ENCODE peak calls at places on chromosomes 7 and 10, in four cellular contexts. A is dorsolateral prefrontal cortex, P is GM06990, C is lower lobe of right lung. N is an unnamed sample.

GRCh38 chr7:28405662-28406061 is 6.7 kb upstream of the CREB5 start:
- DNase-seq in P (no peak), A (no peak), C (no peak), N (no peak)

GRCh38 chr7:25009271-25009670 is 29.3 kb upstream of the OSBPL3 start:
- DNase-seq in A (no peak), C (no peak), P (no peak), N (no peak)

GRCh38 chr7:47884675-47885074 is 63.6 kb downstream of the PKD1L1 start:
- DNase-seq in P (no peak), A (no peak), C (no peak), N (no peak)

GRCh38 chr10:110820321-110820814 is 51.4 kb upstream of the PDCD4 start:
- DNase-seq in C (no peak), A (peak), P (no peak), N (no peak)

GRCh38 chr7:111914287-111914686 is 291.9 kb downstream of the DOCK4 start:
- DNase-seq in A (no peak), C (no peak), P (no peak), N (no peak)

GRCh38 chr7:95581446-95581845 is 14.9 kb downstream of the PDK4 start:
- DNase-seq in C (no peak), A (no peak), P (no peak), N (no peak)

GRCh38 chr10:112758961-112759360 is 191.1 kb upstream of the TCF7L2 start:
- DNase-seq in C (no peak), P (no peak), A (no peak), N (no peak)

GRCh38 chr10:101843032-101843991 is at the start of gene KCNIP2:
- DNase-seq in A (no peak), C (peak), P (peak), N (peak)

GRCh38 chr7:40527723-40528122 is 392.9 kb downstream of the SUGCT start:
- DNase-seq in A (no peak), C (no peak), P (no peak), N (no peak)

GRCh38 chr10:62323751-62324150 is 50.4 kb upstream of the ZNF365 start:
- DNase-seq in C (no peak), A (no peak), P (no peak), N (no peak)

GRCh38 chr10:78335691-78336401 is 302.2 kb downstream of the RPS24 start:
- DNase-seq in C (no peak), A (no peak), P (no peak), N (no peak)

GRCh38 chr10:31929986-31930675 is 1.5 kb upstream of the ARHGAP12 start:
- DNase-seq in A (no peak), P (peak), C (no peak), N (no peak)

GRCh38 chr7:55180821-55181542 is 162.2 kb downstream of the EGFR start:
- DNase-seq in A (no peak), P (no peak), C (no peak), N (no peak)

GRCh38 chr7:157678503-157678902 is 341.7 kb downstream of the DNAJB6 start:
- DNase-seq in A (no peak), P (no peak), C (no peak), N (no peak)

GRCh38 chr7:143901360-143901709 is 641 bp downstream of the TCAF1 start:
- DNase-seq in P (no peak), C (peak), A (no peak), N (no peak)

GRCh38 chr10:103493911-103494877 is 689 bp downstream of the NEURL1 start:
- DNase-seq in C (no peak), A (no peak), P (peak), N (no peak)

GRCh38 chr10:38050212-38050611 is 39.7 kb downstream of the ZNF33A start:
- DNase-seq in P (no peak), A (no peak), C (no peak), N (no peak)

GRCh38 chr10:92761576-92761975 is 71.8 kb downstream of the HHEX start:
- DNase-seq in A (no peak), P (no peak), C (no peak), N (no peak)

GRCh38 chr10:28719789-28720436 is 42.6 kb downstream of the BAMBI start:
- DNase-seq in A (no peak), C (no peak), P (no peak), N (no peak)

GRCh38 chr7:252981-253380 is 37.0 kb upstream of the FOXL3 start:
- DNase-seq in A (no peak), C (no peak), P (no peak), N (no peak)

GRCh38 chr7:82507365-82507975 is 63.9 kb upstream of the CACNA2D1 start:
- DNase-seq in A (no peak), C (no peak), P (no peak), N (no peak)

GRCh38 chr10:25639646-25640045 is 294.4 kb upstream of the MYO3A start:
- DNase-seq in A (no peak), P (no peak), C (no peak), N (no peak)
- TF ChIP-seq CTCF in A (no peak), P (no peak), C (no peak), N (no peak)

DNA sequence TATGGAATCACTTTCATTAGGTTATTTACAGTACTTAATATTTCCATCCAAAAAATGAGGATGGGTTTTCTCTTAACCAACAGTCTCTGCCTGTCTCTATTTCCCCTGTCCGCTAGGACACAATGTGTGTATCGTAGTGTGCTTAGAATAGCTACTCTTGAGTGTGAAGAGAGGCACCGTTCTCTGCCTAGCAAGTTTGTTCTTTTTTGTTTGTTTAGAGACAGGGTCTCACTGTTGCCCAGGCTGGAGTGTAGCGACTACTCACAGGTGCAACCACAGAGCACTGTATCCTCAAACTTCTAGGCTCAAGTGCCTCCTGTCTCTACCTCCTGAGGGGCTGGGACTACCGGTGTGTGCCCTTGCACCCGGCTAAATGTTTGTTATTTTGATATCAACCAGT is 121.9 kb downstream of the ANK3 start:
- DNase-seq in A (no peak), P (no peak), C (no peak), N (no peak)
- TF ChIP-seq CTCF in A (no peak), P (no peak), C (no peak), N (no peak)

GRCh38 chr7:8435597-8436243 is 2.3 kb downstream of the NXPH1 start:
- DNase-seq in P (no peak), C (no peak), A (no peak), N (no peak)

GRCh38 chr7:8433477-8434289 is at the start of gene NXPH1:
- DNase-seq in C (no peak), A (no peak), P (peak), N (peak)

GRCh38 chr7:8435120-8435519 is 1.7 kb downstream of the NXPH1 start:
- DNase-seq in P (no peak), A (no peak), C (no peak), N (no peak)

GRCh38 chr7:8434290-8435002 is 1.0 kb downstream of the NXPH1 start:
- DNase-seq in P (no peak), C (no peak), A (no peak), N (no peak)

DNA sequence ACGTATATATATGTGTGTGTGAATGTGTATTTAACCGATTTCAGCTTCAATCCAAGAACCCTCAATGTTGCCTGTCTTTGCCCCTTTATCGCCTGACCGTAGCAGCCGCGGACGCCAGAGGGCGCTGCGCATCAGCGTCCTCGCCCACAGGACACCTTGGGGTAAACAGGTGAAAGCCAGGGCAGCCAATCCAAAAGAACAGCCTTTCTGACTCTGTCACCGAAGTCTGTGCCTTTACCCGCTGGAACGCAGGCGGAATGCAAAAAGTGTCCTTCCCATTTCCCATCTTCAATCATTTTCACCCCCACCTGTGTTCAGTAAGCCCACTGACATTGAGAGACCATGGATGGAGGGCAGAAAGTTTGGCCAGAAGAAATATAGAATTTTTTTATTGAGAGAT is 3.6 kb downstream of the NXPH1 start:
- DNase-seq in A (no peak), C (no peak), P (peak), N (peak)
- TF ChIP-seq CTCF in A (peak), C (peak), P (peak), N (peak)

GRCh38 chr10:132430231-132430743 is 33.3 kb downstream of the PWWP2B start:
- DNase-seq in A (no peak), C (no peak), P (no peak), N (no peak)

GRCh38 chr10:132427939-132428367 is 31.0 kb downstream of the PWWP2B start:
- DNase-seq in P (no peak), A (no peak), C (no peak), N (no peak)

GRCh38 chr10:132430861-132431271 is 33.9 kb downstream of the PWWP2B start:
- DNase-seq in C (no peak), P (no peak), A (no peak), N (no peak)

GRCh38 chr10:132428486-132428885 is 31.5 kb downstream of the PWWP2B start:
- DNase-seq in C (no peak), A (no peak), P (no peak), N (no peak)

GRCh38 chr10:132429281-132430230 is 32.6 kb downstream of the PWWP2B start:
- DNase-seq in C (no peak), P (no peak), A (no peak), N (no peak)
- TF ChIP-seq CTCF in C (no peak), P (no peak), A (no peak), N (no peak)